ENCODE peak calls at places on chromosomes 16 and 17, in five cellular contexts. V is lower leg skin, J is fibroblast of lung, E is cardiac fibroblast, D is lung. M is an unnamed sample.

GRCh38 chr16:16095646-16096045 is 127.6 kb downstream of the ABCC6 start:
- DNase-seq in V (no peak), J (no peak), E (peak), D (no peak), M (no peak)

GRCh38 chr17:79837888-79838540 is 1.2 kb downstream of the CBX4 start:
- DNase-seq in V (peak), J (no peak), E (no peak), D (no peak), M (no peak)

GRCh38 chr17:82830249-82830661 is 9.6 kb downstream of the ZNF750 start:
- DNase-seq in V (no peak), J (peak), E (peak), D (no peak), M (no peak)

GRCh38 chr17:2108170-2108569 is 53.3 kb downstream of the HIC1 start:
- DNase-seq in V (no peak), J (no peak), E (no peak), D (no peak), M (no peak)

GRCh38 chr16:31120129-31120528 is 2.7 kb downstream of the KAT8 start:
- DNase-seq in V (no peak), J (no peak), E (no peak), D (no peak), M (no peak)

GRCh38 chr17:50199651-50200446 is 1.6 kb downstream of the COL1A1 start:
- DNase-seq in V (peak), J (peak), E (peak), D (peak), M (peak)

GRCh38 chr17:19337712-19338023 is 24.9 kb downstream of the B9D1 start:
- DNase-seq in V (no peak), J (peak), E (peak), D (no peak), M (no peak)

GRCh38 chr16:27240948-27241531 is 27.5 kb downstream of the NSMCE1 start:
- DNase-seq in V (no peak), J (peak), E (peak), D (no peak), M (no peak)

GRCh38 chr16:66844009-66844341 is 239 bp upstream of the CA7 start:
- DNase-seq in V (no peak), J (no peak), E (no peak), D (no peak), M (no peak)

DNA sequence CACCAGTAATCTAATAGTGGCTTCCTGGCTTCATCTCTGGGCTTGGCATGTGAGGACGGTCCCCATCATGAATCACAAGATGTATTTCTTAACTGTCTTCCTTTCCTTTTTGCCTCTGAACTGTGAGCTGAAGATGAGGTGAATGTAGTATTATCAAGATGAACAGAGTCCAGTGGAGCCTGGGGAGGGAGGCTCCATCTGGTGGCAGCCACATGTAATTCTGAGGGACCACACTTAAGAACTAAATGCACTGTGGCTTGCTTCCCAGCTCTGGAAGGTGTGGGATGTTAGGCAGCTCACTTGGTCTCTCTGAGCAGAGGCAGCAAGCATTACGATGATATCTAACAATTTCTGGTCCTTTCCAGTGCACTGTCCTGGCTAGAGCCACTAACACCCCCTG is 354.9 kb upstream of the ASIC2 start:
- DNase-seq in V (no peak), J (no peak), E (no peak), D (no peak), M (no peak)
- TF ChIP-seq CTCF in V (no peak), J (peak), E (peak), D (peak), M (peak)

GRCh38 chr17:67993153-67993997 is 2.9 kb downstream of the C17orf58 start:
- DNase-seq in V (peak), J (peak), E (peak), D (peak), M (peak)

GRCh38 chr17:67994827-67995567 is 1.3 kb downstream of the C17orf58 start:
- DNase-seq in V (no peak), J (peak), E (peak), D (no peak), M (no peak)

GRCh38 chr17:67998466-67998865 is 2.2 kb upstream of the C17orf58 start:
- DNase-seq in V (no peak), J (no peak), E (no peak), D (no peak), M (no peak)

GRCh38 chr17:67993998-67994361 is 2.3 kb downstream of the C17orf58 start:
- DNase-seq in V (no peak), J (peak), E (peak), D (peak), M (no peak)

DNA sequence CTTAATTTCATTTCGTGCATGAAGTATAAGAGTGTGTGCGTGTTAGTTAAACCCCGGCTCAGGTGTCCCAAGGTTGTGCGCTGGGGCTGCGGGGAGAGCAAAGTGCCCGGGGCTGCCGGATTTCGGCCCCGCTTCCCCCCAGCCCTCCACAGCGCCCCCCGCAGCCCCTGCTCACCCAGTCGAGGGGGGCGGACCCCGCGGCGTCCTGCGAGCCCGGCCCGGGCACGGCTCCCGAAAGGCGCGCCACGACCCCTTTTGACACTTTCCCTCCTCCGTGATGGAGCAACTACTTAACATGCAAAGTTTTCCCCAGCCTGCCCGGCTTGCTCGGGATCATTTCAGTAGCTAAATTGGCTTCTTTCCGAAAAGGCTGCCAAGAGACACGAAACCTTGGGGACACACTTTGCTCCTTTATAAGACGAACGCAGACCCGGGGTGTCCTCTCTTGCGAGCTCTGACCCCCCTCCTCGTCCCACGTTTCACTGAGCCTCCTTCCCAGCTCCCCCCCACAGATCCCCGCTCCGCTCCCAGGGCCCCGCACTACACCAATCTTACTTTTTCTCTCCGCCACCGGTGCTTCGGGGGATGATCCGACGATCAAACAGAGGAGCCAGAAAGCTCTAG is 589 bp downstream of the C17orf58 start:
- DNase-seq in V (no peak), J (peak), E (peak), D (no peak), M (peak)
- TF ChIP-seq CTCF in V (no peak), J (no peak), E (no peak), D (no peak), M (peak)

GRCh38 chr16:11538880-11539279 is 47.8 kb downstream of the LITAF start:
- DNase-seq in V (no peak), J (no peak), E (no peak), D (no peak), M (no peak)

GRCh38 chr16:11543676-11544393 is 42.9 kb downstream of the LITAF start:
- DNase-seq in V (no peak), J (no peak), E (no peak), D (no peak), M (no peak)

GRCh38 chr16:11539635-11540034 is 47.1 kb downstream of the LITAF start:
- DNase-seq in V (no peak), J (no peak), E (no peak), D (no peak), M (no peak)

GRCh38 chr16:11546522-11547485 is 39.9 kb downstream of the LITAF start:
- DNase-seq in V (no peak), J (peak), E (peak), D (no peak), M (no peak)

GRCh38 chr16:11542069-11542775 is 44.5 kb downstream of the LITAF start:
- DNase-seq in V (no peak), J (peak), E (peak), D (no peak), M (no peak)
- TF ChIP-seq CTCF in V (no peak), J (no peak), E (no peak), D (no peak), M (no peak)

DNA sequence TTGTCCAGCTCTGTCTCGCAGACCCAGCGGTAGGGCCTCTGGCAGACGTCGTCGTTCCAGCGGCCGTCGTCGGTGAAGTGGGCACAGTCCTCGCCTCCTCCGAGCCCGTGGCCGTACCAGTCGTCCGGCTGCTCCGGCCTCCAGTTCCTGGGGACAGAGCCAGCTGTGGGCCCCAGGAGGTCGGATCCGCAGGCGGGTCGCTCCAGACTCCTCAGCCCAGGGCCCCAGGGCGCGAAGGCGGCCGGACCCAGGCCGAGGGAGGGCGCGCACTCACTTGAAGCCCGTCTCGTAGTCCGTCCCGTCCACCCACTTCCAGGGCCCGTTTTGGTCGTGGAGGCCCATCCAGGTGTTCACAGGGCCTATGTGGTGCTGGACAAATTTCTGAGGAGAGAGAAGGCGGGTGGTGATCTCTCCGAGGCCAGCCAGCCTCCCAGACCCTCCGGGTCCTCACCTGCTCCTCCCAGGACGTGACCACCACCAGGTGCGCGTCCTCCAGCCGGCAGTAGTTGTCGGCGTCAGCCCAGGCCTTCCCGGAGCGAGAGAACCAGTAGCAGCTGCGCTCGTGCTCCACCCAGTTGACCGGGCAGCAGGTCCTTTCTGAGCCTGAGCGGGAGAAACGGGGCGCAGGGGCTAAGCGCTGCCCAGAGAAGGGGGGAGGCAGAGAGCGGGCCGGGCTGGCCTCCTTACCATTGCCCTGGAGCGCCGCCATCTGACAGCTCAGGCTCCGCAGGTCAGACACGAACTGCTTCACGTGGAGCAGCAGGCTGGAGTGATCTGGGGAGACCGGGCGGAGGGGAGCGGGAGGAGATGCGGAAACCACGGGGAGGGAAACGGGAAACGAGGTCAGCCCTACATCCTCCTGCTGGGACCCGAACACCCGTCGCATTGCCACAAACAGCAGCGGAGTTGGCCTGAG is 5.2 kb downstream of the ASGR1 start:
- DNase-seq in V (peak), J (no peak), E (peak), D (peak), M (peak)
- TF ChIP-seq CTCF in V (no peak), J (no peak), E (no peak), D (peak), M (peak)

DNA sequence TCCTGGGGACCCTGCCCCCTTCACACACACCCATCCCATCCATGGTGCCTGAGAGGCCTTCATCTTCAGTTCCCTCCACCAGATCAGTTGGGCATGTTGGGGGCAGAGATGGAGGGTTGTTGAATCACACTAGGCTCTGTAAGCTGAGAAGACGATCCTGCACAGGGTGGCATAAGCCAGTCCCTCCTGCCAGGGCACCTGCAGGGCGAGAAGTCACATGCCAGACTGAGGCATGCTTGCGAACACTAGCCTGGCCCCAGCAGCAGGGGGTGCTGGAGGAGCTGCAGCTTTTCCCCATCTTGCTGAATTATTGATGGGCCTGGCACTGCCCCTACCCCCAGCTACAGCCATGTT is 6.1 kb upstream of the TBX2 start:
- DNase-seq in V (no peak), J (peak), E (no peak), D (no peak), M (no peak)
- TF ChIP-seq CTCF in V (no peak), J (peak), E (peak), D (no peak), M (peak)

DNA sequence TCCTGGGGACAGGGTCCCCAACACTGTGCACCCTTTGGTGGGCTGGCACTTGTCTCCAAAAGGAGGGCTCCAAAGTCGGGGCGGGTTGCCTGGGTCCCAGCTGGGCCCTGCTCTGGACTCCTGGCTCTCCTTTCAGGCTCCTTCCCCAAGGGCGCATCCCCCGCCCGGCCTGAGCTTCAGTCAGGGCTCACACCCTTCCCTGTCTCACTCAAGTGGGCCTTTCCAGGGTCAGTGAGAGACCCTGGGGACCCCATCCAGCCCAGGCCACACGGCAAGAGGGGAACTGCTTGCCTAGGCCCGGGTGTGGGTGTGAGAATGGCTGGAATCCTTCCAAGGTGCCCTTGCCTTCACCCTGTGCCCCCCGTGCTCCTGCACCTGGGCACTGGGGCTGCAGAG is 41.8 kb upstream of the SLC38A10 start:
- DNase-seq in V (no peak), J (no peak), E (no peak), D (no peak), M (no peak)
- TF ChIP-seq CTCF in V (no peak), J (no peak), E (no peak), D (no peak), M (no peak)

GRCh38 chr16:1408171-1408837 is 6.2 kb downstream of the UNKL start:
- DNase-seq in V (peak), J (peak), E (peak), D (peak), M (peak)
- TF ChIP-seq CTCF in V (no peak), J (no peak), E (no peak), D (no peak), M (no peak)

GRCh38 chr17:75271955-75272847 is 1.2 kb upstream of the MIF4GD start:
- DNase-seq in V (no peak), J (peak), E (no peak), D (no peak), M (no peak)
- TF ChIP-seq CTCF in V (no peak), J (no peak), E (no peak), D (no peak), M (no peak)